ENCODE peak calls at places on chromosomes 12 and 14, in ten cellular contexts. C, P, L, R, F, H, S, G, V and Y are unnamed samples.
A peak's percentile ranks its signal among the peaks of the same experiment; 100 is the strongest.

GRCh38 chr12:87575906-87576305 is 453.3 kb downstream of the C12orf50 start:
- DNase-seq in V (no peak), R (no peak), C (no peak), H (no peak), P (no peak), F (no peak), S (no peak), L (no peak), G (no peak), Y (no peak)

GRCh38 chr12:120835657-120836056 is 68.5 kb downstream of the SPPL3 start:
- DNase-seq in S (no peak), F (no peak), V (no peak), L (no peak), H (no peak), R (no peak), G (no peak), C (no peak), P (no peak), Y (no peak)

GRCh38 chr12:53054112-53054878 is 4.4 kb downstream of the TNS2 start:
- DNase-seq in V (peak; percentile 90), C (peak; percentile 95), L (peak; percentile 94), F (peak; percentile 96), R (peak; percentile 94), P (peak; percentile 95), G (peak; percentile 97), H (peak; percentile 99), S (peak; percentile 97), Y (peak; percentile 81)

GRCh38 chr12:6465467-6466183 is 4.9 kb downstream of the VAMP1 start:
- DNase-seq in C (peak; percentile 79), V (no peak), F (peak; percentile 76), H (peak; percentile 59), L (no peak), R (peak; percentile 26), S (peak; percentile 74), P (peak; percentile 82), G (no peak), Y (no peak)

GRCh38 chr14:73173092-73173735 is 36.9 kb downstream of the PSEN1 start:
- DNase-seq in G (no peak), H (no peak), C (peak; percentile 63), F (no peak), L (no peak), V (no peak), P (no peak), R (no peak), S (no peak), Y (no peak)

GRCh38 chr14:94936411-94936892 is 166.5 kb upstream of the GSC start:
- DNase-seq in L (peak; percentile 67), V (no peak), P (peak; percentile 50), C (peak; percentile 96), H (peak; percentile 85), S (peak; percentile 87), G (no peak), F (peak; percentile 60), R (no peak), Y (peak; percentile 5)

GRCh38 chr12:113221997-113222729 is 899 bp downstream of the TPCN1 start:
- DNase-seq in L (no peak), S (no peak), V (no peak), H (no peak), F (no peak), G (no peak), C (no peak), R (no peak), P (no peak), Y (no peak)

GRCh38 chr12:27330846-27331245 is 1.8 kb upstream of the BMAL2 start:
- DNase-seq in S (no peak), F (no peak), G (no peak), R (no peak), C (no peak), L (no peak), V (no peak), P (no peak), H (no peak), Y (no peak)

GRCh38 chr14:36365766-36366165 is 45.3 kb upstream of the MBIP start:
- DNase-seq in H (no peak), S (no peak), C (peak; percentile 22), G (no peak), P (no peak), F (no peak), L (no peak), R (no peak), V (no peak), Y (no peak)

GRCh38 chr14:76394569-76394968 is 18.6 kb downstream of the ESRRB start:
- DNase-seq in L (no peak), S (no peak), G (no peak), V (no peak), C (no peak), H (no peak), P (no peak), F (no peak), R (no peak), Y (no peak)

GRCh38 chr12:41619705-41620104 is 431.6 kb downstream of the PDZRN4 start:
- DNase-seq in L (no peak), S (no peak), C (peak; percentile 63), P (no peak), F (no peak), V (no peak), G (no peak), H (no peak), R (no peak), Y (no peak)

GRCh38 chr14:23535943-23536342 is 15.6 kb downstream of the ZFHX2 start:
- DNase-seq in F (no peak), V (no peak), C (no peak), R (no peak), G (no peak), S (no peak), P (no peak), H (no peak), L (no peak), Y (no peak)

GRCh38 chr12:111598637-111599458 is at the start of gene ATXN2:
- DNase-seq in L (peak; percentile 75), H (peak; percentile 64), S (peak; percentile 65), G (no peak), C (peak; percentile 83), F (peak; percentile 63), R (peak; percentile 40), V (no peak), P (peak; percentile 47), Y (peak; percentile 4)

GRCh38 chr12:6345319-6346071 is 3.6 kb upstream of the TNFRSF1A start:
- DNase-seq in C (no peak), H (peak; percentile 69), S (peak; percentile 95), P (no peak), F (peak; percentile 86), L (no peak), G (no peak), V (peak; percentile 81), R (no peak), Y (peak; percentile 93)

GRCh38 chr12:77847665-77848431 is 17.2 kb downstream of the NAV3 start:
- DNase-seq in G (no peak), P (no peak), V (no peak), R (no peak), F (no peak), S (no peak), C (no peak), L (no peak), H (no peak), Y (no peak)

GRCh38 chr14:80988192-80988591 is 32.8 kb downstream of the TSHR start:
- DNase-seq in V (no peak), H (no peak), S (no peak), L (no peak), C (no peak), P (no peak), R (no peak), F (no peak), G (no peak), Y (no peak)

GRCh38 chr12:124827588-124828184 is 36.0 kb downstream of the SCARB1 start:
- DNase-seq in R (no peak), S (no peak), L (no peak), G (no peak), F (no peak), H (no peak), C (no peak), P (no peak), V (no peak), Y (no peak)

GRCh38 chr12:34401659-34402227 is 379.4 kb downstream of the ALG10 start:
- DNase-seq in H (peak; percentile 2), C (no peak), F (peak; percentile 2), L (peak; percentile 11), S (peak; percentile 11), G (peak; percentile 34), P (no peak), R (no peak), V (no peak), Y (no peak)
- H3K9me3 ChIP-seq in H (no peaks in the 10 kb centered on the region), C (peaks cover 34% of the 10 kb centered on the region), F (no peaks in the 10 kb centered on the region), L (peaks cover 82% of the 10 kb centered on the region), S (no peaks in the 10 kb centered on the region), G (peaks cover 5% of the 10 kb centered on the region), P (no peaks in the 10 kb centered on the region), R (no peaks in the 10 kb centered on the region), V (peaks cover 19% of the 10 kb centered on the region), Y (peaks cover 22% of the 10 kb centered on the region)

GRCh38 chr12:31227401-31227981 is 98.5 kb downstream of the SINHCAF start:
- DNase-seq in R (no peak), L (no peak), F (no peak), V (no peak), P (no peak), S (no peak), H (peak; percentile 63), C (no peak), G (no peak), Y (no peak)

GRCh38 chr12:31225656-31226535 is 100.1 kb downstream of the SINHCAF start:
- DNase-seq in H (no peak), L (no peak), G (no peak), V (no peak), C (no peak), S (no peak), P (no peak), F (no peak), R (no peak), Y (no peak)

GRCh38 chr12:31224768-31225448 is 101.0 kb downstream of the SINHCAF start:
- DNase-seq in P (no peak), F (no peak), V (no peak), L (no peak), G (no peak), S (no peak), R (no peak), H (no peak), C (no peak), Y (no peak)

GRCh38 chr12:31228811-31229792 is 96.8 kb downstream of the SINHCAF start:
- DNase-seq in H (peak; percentile 94), P (no peak), F (no peak), G (no peak), S (no peak), V (no peak), C (no peak), R (no peak), L (peak; percentile 70), Y (no peak)

GRCh38 chr12:31226639-31227038 is 99.3 kb downstream of the SINHCAF start:
- DNase-seq in V (no peak), P (no peak), C (no peak), R (no peak), F (no peak), S (no peak), H (no peak), G (no peak), L (no peak), Y (no peak)
- H3K27ac ChIP-seq in V (no peak overlapping the region), P (no peak overlapping the region), C (no peak overlapping the region), R (no peak overlapping the region), F (no peak overlapping the region), S (no peak overlapping the region), H (peak overlapping the region; percentile 89), G (no peak overlapping the region), L (no peak overlapping the region), Y (no peak overlapping the region)

GRCh38 chr12:49664591-49665146 is 41.3 kb downstream of the PRPF40B start:
- DNase-seq in S (no peak), L (no peak), P (no peak), V (no peak), G (no peak), R (no peak), C (no peak), H (no peak), F (no peak), Y (no peak)
- H3K4me1 ChIP-seq in S (peaks cover 13% of the 10 kb centered on the region), L (peaks cover 83% of the 10 kb centered on the region), P (no peaks in the 10 kb centered on the region), V (peaks cover 17% of the 10 kb centered on the region), G (peaks cover 18% of the 10 kb centered on the region), R (peaks cover 50% of the 10 kb centered on the region), C (peaks cover 19% of the 10 kb centered on the region), H (peaks cover 8% of the 10 kb centered on the region), F (no peaks in the 10 kb centered on the region), Y (peaks cover 28% of the 10 kb centered on the region)

GRCh38 chr14:27389402-27389801 is 791.6 kb upstream of the NOVA1 start:
- DNase-seq in H (no peak), L (no peak), P (no peak), G (no peak), R (no peak), F (no peak), S (no peak), C (no peak), V (no peak), Y (no peak)
- H3K9me3 ChIP-seq in H (no peaks in the 10 kb centered on the region), L (peaks cover 3% of the 10 kb centered on the region), P (no peaks in the 10 kb centered on the region), G (no peaks in the 10 kb centered on the region), R (no peaks in the 10 kb centered on the region), F (no peaks in the 10 kb centered on the region), S (no peaks in the 10 kb centered on the region), C (no peaks in the 10 kb centered on the region), V (no peaks in the 10 kb centered on the region), Y (no peaks in the 10 kb centered on the region)